ENCODE peak calls at places on chromosome 7, in nine cellular contexts. Y is posterior cingulate gyrus; G is pancreas; L is T-helper 2 cell; M is suprapubic skin; D is H9; F is stimulated activated CD4-positive, alpha-beta T cell treated with anti-CD3 and anti-CD28 coated beads, TNF-alpha, amount 100 ng/mL, for 24 hours; W is central memory CD4-positive, alpha-beta T cell; N is mesendoderm. A is an unnamed sample.

GRCh38 chr7:13291010-13291409 is 603.6 kb downstream of the ARL4A start:
- DNase-seq in F (no peak), G (no peak), D (no peak), M (no peak), N (no peak), L (no peak), Y (no peak), W (no peak), A (peak)

GRCh38 chr7:1531263-1531978 is 919 bp downstream of the MAFK start:
- DNase-seq in D (peak), G (peak), F (no peak), L (no peak), M (peak), Y (peak), N (no peak), W (peak), A (no peak)

GRCh38 chr7:77644774-77645173 is 51.5 kb upstream of the RSBN1L start:
- DNase-seq in L (no peak), D (no peak), G (no peak), F (no peak), Y (no peak), N (no peak), M (no peak), W (no peak), A (no peak)

GRCh38 chr7:86932038-86932512 is 127.4 kb downstream of the ELAPOR2 start:
- DNase-seq in D (no peak), F (no peak), G (no peak), M (no peak), W (no peak), N (peak), L (no peak), Y (no peak), A (peak)

GRCh38 chr7:30778246-30779025 is 7.2 kb downstream of the MINDY4 start:
- DNase-seq in G (no peak), F (no peak), L (no peak), M (no peak), N (no peak), W (no peak), Y (no peak), D (no peak), A (no peak)

GRCh38 chr7:139362981-139363380 is 3.3 kb downstream of the LUC7L2 start:
- DNase-seq in G (no peak), Y (no peak), L (no peak), W (no peak), F (no peak), M (no peak), N (no peak), D (no peak), A (no peak)

GRCh38 chr7:134480730-134481129 is 21.8 kb upstream of the AKR1B1 start:
- DNase-seq in W (no peak), N (peak), L (no peak), F (no peak), Y (no peak), G (no peak), M (no peak), D (peak), A (no peak)

GRCh38 chr7:30312186-30312585 is 27.8 kb downstream of the ZNRF2 start:
- DNase-seq in D (no peak), F (no peak), L (no peak), W (no peak), G (no peak), M (no peak), N (no peak), Y (no peak), A (no peak)

GRCh38 chr7:124452176-124452575 is 313.4 kb downstream of the GPR37 start:
- DNase-seq in W (no peak), N (no peak), Y (no peak), L (no peak), F (no peak), D (no peak), G (no peak), M (no peak), A (no peak)

A was measured in HS-5.